ENCODE peak calls at places on chromosomes 2 and 18, in five cellular contexts. One of them, this sample, is unnamed.

GRCh38 chr18:12589419-12589818 is 68.5 kb downstream of the SPIRE1 start:
- DNase-seq in IMR-90: no peak
- DNase-seq in BE2C: no peak
- DNase-seq in psoas muscle: no peak
- DNase-seq in astrocyte: no peak
- DNase-seq in this sample: no peak

GRCh38 chr2:169200756-169201155 is 131.4 kb downstream of the DHRS9 start:
- DNase-seq in BE2C: no peak
- DNase-seq in psoas muscle: no peak
- DNase-seq in astrocyte: no peak
- DNase-seq in IMR-90: no peak
- DNase-seq in this sample: no peak

GRCh38 chr2:27891820-27892105 is 1.2 kb downstream of the BABAM2 start:
- DNase-seq in psoas muscle: no peak
- DNase-seq in BE2C: no peak
- DNase-seq in IMR-90: peak; percentile 45
- DNase-seq in astrocyte: peak; percentile 55
- DNase-seq in this sample: no peak

GRCh38 chr2:8257502-8257901 is 424.4 kb upstream of the ID2 start:
- DNase-seq in astrocyte: no peak
- DNase-seq in psoas muscle: no peak
- DNase-seq in IMR-90: no peak
- DNase-seq in BE2C: no peak
- DNase-seq in this sample: no peak

GRCh38 chr18:13253786-13254755 is 35.5 kb downstream of the LDLRAD4 start:
- DNase-seq in psoas muscle: no peak
- DNase-seq in astrocyte: no peak
- DNase-seq in IMR-90: no peak
- DNase-seq in BE2C: no peak
- DNase-seq in this sample: no peak

GRCh38 chr2:241094924-241095420 is 7.1 kb downstream of the MTERF4 start:
- DNase-seq in astrocyte: no peak
- DNase-seq in IMR-90: no peak
- DNase-seq in BE2C: no peak
- DNase-seq in psoas muscle: no peak
- DNase-seq in this sample: no peak

GRCh38 chr2:167264380-167264779 is 376.1 kb downstream of the XIRP2 start:
- DNase-seq in IMR-90: no peak
- DNase-seq in astrocyte: no peak
- DNase-seq in BE2C: no peak
- DNase-seq in psoas muscle: no peak
- DNase-seq in this sample: no peak

GRCh38 chr2:220572385-220572784 is 945.0 kb downstream of the SLC4A3 start:
- DNase-seq in IMR-90: peak; percentile 73
- DNase-seq in psoas muscle: no peak
- DNase-seq in BE2C: no peak
- DNase-seq in astrocyte: peak; percentile 58
- DNase-seq in this sample: no peak

GRCh38 chr2:40085786-40086185 is 306.7 kb upstream of the THUMPD2 start:
- DNase-seq in IMR-90: no peak
- DNase-seq in psoas muscle: no peak
- DNase-seq in astrocyte: no peak
- DNase-seq in BE2C: no peak
- DNase-seq in this sample: no peak

GRCh38 chr2:228048838-228049490 is 132.5 kb downstream of the SPHKAP start:
- DNase-seq in IMR-90: peak; percentile 11
- DNase-seq in psoas muscle: no peak
- DNase-seq in astrocyte: peak; percentile 11
- DNase-seq in BE2C: no peak
- DNase-seq in this sample: peak; percentile 59

GRCh38 chr2:19028617-19029016 is 329.8 kb downstream of the OSR1 start:
- DNase-seq in BE2C: no peak
- DNase-seq in astrocyte: peak; percentile 27
- DNase-seq in IMR-90: no peak
- DNase-seq in psoas muscle: no peak
- DNase-seq in this sample: no peak

GRCh38 chr2:165667375-165667774 is 126.7 kb downstream of the GALNT3 start:
- DNase-seq in astrocyte: no peak
- DNase-seq in BE2C: no peak
- DNase-seq in psoas muscle: no peak
- DNase-seq in IMR-90: no peak
- DNase-seq in this sample: no peak

GRCh38 chr2:9594361-9595063 is 36.3 kb downstream of the YWHAQ start:
- DNase-seq in astrocyte: peak; percentile 97
- DNase-seq in IMR-90: peak; percentile 91
- DNase-seq in BE2C: no peak
- DNase-seq in psoas muscle: no peak
- DNase-seq in this sample: peak; percentile 60

GRCh38 chr18:5103286-5103685 is 93.8 kb downstream of the AKAIN1 start:
- DNase-seq in BE2C: no peak
- DNase-seq in IMR-90: no peak
- DNase-seq in psoas muscle: no peak
- DNase-seq in astrocyte: no peak
- DNase-seq in this sample: no peak

GRCh38 chr2:86485103-86485502 is 43.9 kb downstream of the KDM3A start:
- DNase-seq in BE2C: no peak
- DNase-seq in psoas muscle: no peak
- DNase-seq in IMR-90: peak; percentile 48
- DNase-seq in astrocyte: no peak
- DNase-seq in this sample: no peak
- H3K4me1 ChIP-seq in BE2C: no peaks in the 10 kb centered on the region
- H3K4me1 ChIP-seq in psoas muscle: peaks cover 11% of the 10 kb centered on the region
- H3K4me1 ChIP-seq in IMR-90: no peaks in the 10 kb centered on the region
- H3K4me1 ChIP-seq in astrocyte: no peaks in the 10 kb centered on the region
- H3K4me1 ChIP-seq in this sample: peaks cover 5% of the 10 kb centered on the region

GRCh38 chr18:38052879-38053590 is 487.4 kb upstream of the CELF4 start:
- DNase-seq in BE2C: no peak
- DNase-seq in astrocyte: no peak
- DNase-seq in psoas muscle: no peak
- DNase-seq in IMR-90: no peak
- DNase-seq in this sample: peak; percentile 54

GRCh38 chr18:38042496-38042895 is 476.9 kb upstream of the CELF4 start:
- DNase-seq in IMR-90: no peak
- DNase-seq in BE2C: no peak
- DNase-seq in astrocyte: no peak
- DNase-seq in psoas muscle: no peak
- DNase-seq in this sample: no peak

DNA sequence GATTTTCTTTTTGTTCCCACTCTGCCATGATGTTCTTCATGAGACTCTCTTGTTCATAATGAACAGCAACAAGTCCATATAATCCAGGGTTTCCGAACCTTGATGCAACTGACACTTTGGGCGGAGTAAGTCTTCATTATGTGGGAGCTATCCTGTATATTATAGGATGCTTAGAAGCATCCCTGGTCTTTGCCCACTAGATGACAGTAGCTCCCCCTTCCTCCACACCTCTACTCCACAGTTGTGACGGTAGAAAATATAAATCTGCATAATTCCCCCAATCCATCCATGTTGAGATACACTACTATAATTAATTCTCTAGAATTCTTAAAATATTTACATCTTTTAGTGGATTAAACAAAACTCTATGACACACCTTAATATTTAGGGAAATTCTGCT is 482.2 kb upstream of the CELF4 start:
- DNase-seq in IMR-90: no peak
- DNase-seq in BE2C: no peak
- DNase-seq in astrocyte: no peak
- DNase-seq in psoas muscle: no peak
- DNase-seq in this sample: no peak
- TF ChIP-seq CTCF in IMR-90: no peak
- TF ChIP-seq CTCF in BE2C: peak; percentile 12
- TF ChIP-seq CTCF in astrocyte: no peak
- TF ChIP-seq CTCF in psoas muscle: no peak
- TF ChIP-seq CTCF in this sample: peak; percentile 47

DNA sequence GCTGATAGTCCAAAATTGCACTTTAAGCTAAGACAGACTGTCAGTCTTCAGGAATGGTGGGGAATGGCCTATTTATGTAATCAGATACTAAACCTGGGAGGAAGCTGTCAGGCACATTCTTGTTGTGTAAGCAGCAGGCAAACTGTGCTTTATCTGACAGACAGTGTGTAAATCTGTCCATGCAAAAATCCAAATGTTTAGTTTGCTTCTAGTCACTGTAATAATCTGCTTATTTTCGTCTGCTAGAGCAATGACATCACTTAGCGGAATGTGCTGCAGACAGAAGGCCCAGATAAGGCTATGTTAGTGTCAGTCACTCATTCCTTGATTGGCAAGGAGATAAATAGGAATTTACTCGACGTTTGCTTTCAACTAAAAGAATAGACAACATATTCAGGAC is 263.5 kb downstream of the ZNF407 start:
- DNase-seq in psoas muscle: no peak
- DNase-seq in astrocyte: peak; percentile 12
- DNase-seq in BE2C: no peak
- DNase-seq in IMR-90: peak; percentile 78
- DNase-seq in this sample: no peak
- H3K27me3 ChIP-seq in psoas muscle: no peaks in the 10 kb centered on the region
- H3K27me3 ChIP-seq in astrocyte: no peaks in the 10 kb centered on the region
- H3K27me3 ChIP-seq in BE2C: no peaks in the 10 kb centered on the region
- H3K27me3 ChIP-seq in IMR-90: no peaks in the 10 kb centered on the region
- H3K27me3 ChIP-seq in this sample: no peaks in the 10 kb centered on the region

GRCh38 chr18:3722662-3723433 is 272.9 kb downstream of the TGIF1 start:
- DNase-seq in psoas muscle: no peak
- DNase-seq in IMR-90: peak; percentile 83
- DNase-seq in astrocyte: peak; percentile 24
- DNase-seq in BE2C: no peak
- DNase-seq in this sample: no peak

GRCh38 chr18:3726241-3726951 is 276.4 kb downstream of the TGIF1 start:
- DNase-seq in psoas muscle: no peak
- DNase-seq in IMR-90: no peak
- DNase-seq in BE2C: no peak
- DNase-seq in astrocyte: no peak
- DNase-seq in this sample: no peak

GRCh38 chr18:3727260-3727659 is 277.3 kb downstream of the TGIF1 start:
- DNase-seq in BE2C: no peak
- DNase-seq in astrocyte: no peak
- DNase-seq in psoas muscle: no peak
- DNase-seq in IMR-90: no peak
- DNase-seq in this sample: no peak

GRCh38 chr18:3723554-3723953 is 273.6 kb downstream of the TGIF1 start:
- DNase-seq in psoas muscle: no peak
- DNase-seq in BE2C: no peak
- DNase-seq in IMR-90: no peak
- DNase-seq in astrocyte: no peak
- DNase-seq in this sample: no peak

DNA sequence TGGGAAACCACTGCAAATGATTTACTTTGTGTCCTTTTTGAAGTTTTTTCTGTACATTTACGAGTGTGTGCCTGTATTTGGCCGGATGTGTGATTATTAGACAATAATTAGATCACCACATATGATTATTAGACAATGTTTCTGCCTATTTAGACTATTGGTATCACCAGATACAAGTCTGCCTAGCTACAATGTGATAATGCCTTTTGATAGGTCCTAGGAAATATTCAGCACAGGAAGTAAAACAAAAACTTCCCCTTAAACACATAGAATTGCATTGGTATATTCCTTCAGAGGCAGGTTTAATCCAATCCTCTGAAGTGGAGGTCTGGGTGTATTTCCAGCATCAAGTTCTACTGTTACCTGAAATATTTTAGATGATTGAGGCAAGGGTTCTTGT is 275.1 kb downstream of the TGIF1 start:
- DNase-seq in astrocyte: no peak
- DNase-seq in psoas muscle: no peak
- DNase-seq in IMR-90: no peak
- DNase-seq in BE2C: no peak
- DNase-seq in this sample: no peak
- H3K4me1 ChIP-seq in astrocyte: no peaks in the 10 kb centered on the region
- H3K4me1 ChIP-seq in psoas muscle: no peaks in the 10 kb centered on the region
- H3K4me1 ChIP-seq in IMR-90: peaks cover 14% of the 10 kb centered on the region
- H3K4me1 ChIP-seq in BE2C: no peaks in the 10 kb centered on the region
- H3K4me1 ChIP-seq in this sample: no peaks in the 10 kb centered on the region

DNA sequence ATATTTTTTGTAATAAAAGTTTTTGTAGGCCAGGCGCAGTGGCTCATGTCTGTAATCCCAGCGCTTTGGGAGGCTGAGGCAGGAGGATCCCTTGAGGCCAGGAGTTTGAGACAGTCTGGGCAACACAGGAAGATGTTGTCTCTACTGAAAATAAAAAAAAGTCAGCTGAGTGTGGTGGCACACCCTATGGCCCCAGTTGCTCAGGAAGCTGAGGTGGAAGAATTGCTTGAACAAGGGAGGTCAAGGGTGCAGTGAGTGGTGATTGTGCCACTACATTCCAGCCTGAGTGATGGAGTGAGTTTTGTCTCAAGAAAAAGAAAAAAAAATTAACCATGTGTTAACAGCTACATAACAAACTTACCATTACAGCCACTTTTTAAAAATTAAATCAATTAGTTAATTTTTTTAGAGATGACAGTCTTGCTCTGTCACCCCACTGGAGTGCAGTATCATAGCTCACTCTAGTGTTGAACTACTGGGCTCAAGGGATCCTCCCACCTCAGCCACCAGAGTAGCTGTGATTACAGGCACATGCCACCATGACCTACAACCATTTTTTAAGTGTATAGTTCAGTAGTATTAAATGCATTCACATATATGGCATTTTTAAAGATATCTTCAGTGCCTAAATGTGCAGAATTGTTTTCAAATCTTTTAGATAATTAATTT is 67.2 kb upstream of the ACYP2 start:
- DNase-seq in BE2C: no peak
- DNase-seq in IMR-90: no peak
- DNase-seq in psoas muscle: no peak
- DNase-seq in astrocyte: no peak
- DNase-seq in this sample: no peak
- TF ChIP-seq CTCF in BE2C: no peak
- TF ChIP-seq CTCF in IMR-90: no peak
- TF ChIP-seq CTCF in psoas muscle: no peak
- TF ChIP-seq CTCF in astrocyte: no peak
- TF ChIP-seq CTCF in this sample: peak; percentile 23

This sample was measured in foreskin keratinocyte.